ENCODE peak calls at places on chromosome 14, in eight cellular contexts. P, M, H, Q, R, N, Y and X are unnamed samples.
A peak's percentile ranks its signal among the peaks of the same experiment; 100 is the strongest.

GRCh38 chr14:73743431-73743931 is 29.3 kb upstream of the PNMA1 start:
- DNase-seq in N (peak; percentile 18), P (no peak), H (peak; percentile 70), Y (peak; percentile 69), R (no peak), Q (no peak), M (no peak), X (peak; percentile 43)

GRCh38 chr14:106455026-106455425 is 928.6 kb downstream of the TMEM121 start:
- DNase-seq in N (no peak), R (no peak), H (no peak), M (no peak), Q (no peak), P (no peak), Y (no peak), X (no peak)

GRCh38 chr14:99734406-99735051 is 50.4 kb downstream of the CYP46A1 start:
- DNase-seq in P (peak; percentile 38), H (no peak), Y (no peak), Q (no peak), N (no peak), R (no peak), M (no peak), X (no peak)

GRCh38 chr14:32693114-32693513 is 245.6 kb upstream of the NPAS3 start:
- DNase-seq in H (no peak), Q (no peak), N (no peak), P (no peak), Y (no peak), R (no peak), M (no peak), X (peak; percentile 70)

GRCh38 chr14:102699416-102700110 is 77.7 kb upstream of the TRAF3 start:
- DNase-seq in Q (no peak), N (no peak), R (no peak), M (no peak), Y (no peak), H (no peak), P (no peak), X (no peak)

GRCh38 chr14:41549821-41550597 is 56.7 kb upstream of the LRFN5 start:
- DNase-seq in R (no peak), H (no peak), P (no peak), Y (no peak), M (no peak), N (no peak), Q (no peak), X (peak; percentile 21)

GRCh38 chr14:73058923-73059311 is 583 bp downstream of the RBM25 start:
- DNase-seq in R (peak; percentile 15), Y (peak; percentile 54), P (peak; percentile 33), Q (no peak), N (no peak), M (no peak), H (no peak), X (peak; percentile 4)

GRCh38 chr14:99757331-99758070 is 35.7 kb upstream of the EML1 start:
- DNase-seq in Q (no peak), P (no peak), Y (peak; percentile 85), M (peak; percentile 99), H (peak; percentile 13), R (no peak), N (no peak), X (peak; percentile 83)

GRCh38 chr14:101027966-101028365 is 124.4 kb upstream of the RTL1 start:
- DNase-seq in N (no peak), Q (no peak), R (no peak), Y (no peak), H (no peak), M (no peak), P (no peak), X (no peak)

GRCh38 chr14:100467939-100468338 is 119.3 kb downstream of the BEGAIN start:
- DNase-seq in Q (no peak), N (no peak), M (no peak), R (no peak), Y (no peak), P (no peak), H (no peak), X (no peak)

GRCh38 chr14:49294736-49295135 is 291.4 kb downstream of the RPS29 start:
- DNase-seq in N (no peak), R (no peak), M (no peak), Q (no peak), Y (no peak), H (no peak), P (no peak), X (no peak)

GRCh38 chr14:71361335-71361734 is 454.1 kb downstream of the PCNX1 start:
- DNase-seq in P (no peak), Q (no peak), R (no peak), Y (no peak), N (no peak), M (peak; percentile 21), H (no peak), X (peak; percentile 6)

GRCh38 chr14:97028382-97028781 is 231.2 kb downstream of the VRK1 start:
- DNase-seq in R (no peak), Q (no peak), P (no peak), N (no peak), H (no peak), Y (no peak), M (no peak), X (no peak)

GRCh38 chr14:91892918-91893527 is 25.7 kb upstream of the TC2N start:
- DNase-seq in H (peak; percentile 44), Y (no peak), Q (no peak), P (no peak), R (no peak), M (no peak), N (peak; percentile 13), X (no peak)

GRCh38 chr14:61334197-61334701 is 12.9 kb downstream of the PRKCH start:
- DNase-seq in R (no peak), P (no peak), N (no peak), M (no peak), H (peak; percentile 46), Q (no peak), Y (no peak), X (no peak)

GRCh38 chr14:88005978-88006851 is 1.3 kb downstream of the GPR65 start:
- DNase-seq in R (no peak), P (no peak), N (no peak), H (peak; percentile 74), Y (no peak), M (no peak), Q (peak; percentile 20), X (no peak)

GRCh38 chr14:74763803-74764531 is 851 bp downstream of the YLPM1 start:
- DNase-seq in N (no peak), R (no peak), H (peak; percentile 39), M (peak; percentile 7), P (peak; percentile 16), Y (peak; percentile 30), Q (no peak), X (no peak)

GRCh38 chr14:93068721-93069120 is 47.0 kb downstream of the ITPK1 start:
- DNase-seq in N (no peak), Y (no peak), M (no peak), P (no peak), H (no peak), Q (no peak), R (no peak), X (no peak)

GRCh38 chr14:55383541-55384140 is 28.0 kb downstream of the ATG14 start:
- DNase-seq in M (no peak), P (no peak), R (peak; percentile 43), Q (no peak), H (no peak), N (no peak), Y (no peak), X (no peak)

GRCh38 chr14:26415618-26416123 is 182.2 kb downstream of the NOVA1 start:
- DNase-seq in Y (no peak), H (no peak), R (no peak), N (peak; percentile 35), M (no peak), Q (no peak), P (peak; percentile 28), X (no peak)

GRCh38 chr14:20757963-20758362 is 10.2 kb upstream of the EDDM3B start:
- DNase-seq in H (peak; percentile 28), Q (no peak), M (no peak), P (peak; percentile 57), R (no peak), Y (no peak), N (peak; percentile 26), X (no peak)